ENCODE peak calls at places on chromosomes 11 and 22, in four cellular contexts. D is HepG2, B is K562, T is H1. G is an unnamed sample. For H3K9me3, the result is how much of the 10 kb centered on the place peaks cover.

GRCh38 chr11:1011320-1011698 is 25.2 kb downstream of the MUC6 start:
- DNase-seq in D (no peak), B (no peak), T (no peak), G (no peak)

GRCh38 chr11:80315263-80315662 is 874.4 kb upstream of the TENM4 start:
- DNase-seq in D (no peak), B (no peak), T (no peak), G (no peak)

GRCh38 chr22:24695958-24696511 is 78.5 kb downstream of the PIWIL3 start:
- DNase-seq in D (no peak), B (peak), T (peak), G (no peak)

GRCh38 chr11:66539526-66539925 is 6.3 kb downstream of the ZDHHC24 start:
- DNase-seq in D (no peak), B (no peak), T (no peak), G (no peak)

GRCh38 chr11:67700548-67701262 is 26.3 kb upstream of the ALDH3B2 start:
- DNase-seq in D (no peak), B (no peak), T (no peak), G (no peak)

GRCh38 chr11:76236092-76237026 is 30.1 kb upstream of the WNT11 start:
- DNase-seq in D (no peak), B (peak), T (peak), G (peak)

GRCh38 chr11:130631119-130631518 is 182.7 kb downstream of the ADAMTS15 start:
- DNase-seq in D (no peak), B (no peak), T (no peak), G (peak)

GRCh38 chr11:110031171-110031570 is 62.0 kb upstream of the ZC3H12C start:
- DNase-seq in D (no peak), B (no peak), T (no peak), G (no peak)

GRCh38 chr11:47572715-47573255 is 6.0 kb downstream of the KBTBD4 start:
- DNase-seq in D (no peak), B (no peak), T (no peak), G (no peak)

GRCh38 chr11:69101792-69102152 is 53.0 kb downstream of the TPCN2 start:
- DNase-seq in D (no peak), B (no peak), T (no peak), G (no peak)

GRCh38 chr22:49773531-49773930 is 54.1 kb downstream of the BRD1 start:
- DNase-seq in D (no peak), B (no peak), T (no peak), G (no peak)

GRCh38 chr22:39908737-39909136 is 7.9 kb downstream of the GRAP2 start:
- DNase-seq in D (no peak), B (peak), T (no peak), G (no peak)

GRCh38 chr11:65589444-65590239 is 6.0 kb downstream of the KCNK7 start:
- DNase-seq in D (no peak), B (peak), T (no peak), G (no peak)

GRCh38 chr11:121575250-121575962 is 122.6 kb upstream of the SORL1-AS1 start:
- DNase-seq in D (no peak), B (no peak), T (no peak), G (no peak)

GRCh38 chr11:9078113-9079041 is 13.0 kb downstream of the SCUBE2 start:
- DNase-seq in D (no peak), B (peak), T (peak), G (no peak)

GRCh38 chr11:27976262-27976661 is 131.7 kb downstream of the KIF18A start:
- DNase-seq in D (no peak), B (no peak), T (no peak), G (no peak)

GRCh38 chr11:88206746-88207145 is 31.5 kb upstream of the RAB38 start:
- DNase-seq in D (no peak), B (no peak), T (no peak), G (no peak)

GRCh38 chr22:47839586-47840245 is 1077.3 kb downstream of the TBC1D22A start:
- DNase-seq in D (no peak), B (no peak), T (no peak), G (no peak)

GRCh38 chr22:45997775-45998637 is 21.0 kb upstream of the WNT7B start:
- DNase-seq in D (no peak), B (no peak), T (no peak), G (no peak)

GRCh38 chr22:34696557-34696956 is 369.4 kb upstream of the ISX start:
- DNase-seq in D (no peak), B (peak), T (peak), G (no peak)

GRCh38 chr22:46106279-46107022 is 43.9 kb upstream of the PPARA start:
- DNase-seq in D (no peak), B (no peak), T (no peak), G (no peak)

GRCh38 chr11:70134490-70134889 is 56.4 kb downstream of the ANO1 start:
- DNase-seq in D (no peak), B (no peak), T (no peak), G (no peak)

GRCh38 chr11:61092908-61093763 is 9.2 kb upstream of the CD5 start:
- DNase-seq in D (no peak), B (no peak), T (no peak), G (no peak)

GRCh38 chr11:115912484-115912945 is 408.3 kb upstream of the CADM1 start:
- DNase-seq in D (no peak), B (no peak), T (no peak), G (no peak)

GRCh38 chr22:39496131-39496838 is 5.8 kb upstream of the MIEF1 start:
- DNase-seq in D (peak), B (peak), T (peak), G (peak)

GRCh38 chr11:39374963-39375698 is 2084.3 kb downstream of the LRRC4C start:
- DNase-seq in D (peak), B (peak), T (no peak), G (peak)

GRCh38 chr11:16049611-16050010 is 306.7 kb downstream of the SOX6 start:
- DNase-seq in D (no peak), B (no peak), T (no peak), G (no peak)

GRCh38 chr11:10492084-10492483 is 37.0 kb downstream of the AMPD3 start:
- DNase-seq in D (no peak), B (no peak), T (no peak), G (no peak)

GRCh38 chr11:119339581-119340334 is 925 bp downstream of the C1QTNF5 start:
- DNase-seq in D (peak), B (peak), T (peak), G (no peak)

GRCh38 chr11:113505541-113506375 is 30.6 kb upstream of the DRD2 start:
- DNase-seq in D (peak), B (no peak), T (no peak), G (no peak)

GRCh38 chr11:39817248-39817647 is 1642.2 kb downstream of the LRRC4C start:
- DNase-seq in D (no peak), B (no peak), T (no peak), G (no peak)

GRCh38 chr22:43501951-43502874 is 90.4 kb downstream of the MPPED1 start:
- DNase-seq in D (no peak), B (no peak), T (no peak), G (no peak)
- H3K9me3 ChIP-seq in D (under half), B (under half), T (under half), G (under half)

GRCh38 chr22:38452373-38453064 is 2.5 kb downstream of the KCNJ4 start:
- DNase-seq in D (no peak), B (no peak), T (no peak), G (no peak)
- TF ChIP-seq PHF8 in D (no peak), B (no peak), T (no peak), G (no peak)

GRCh38 chr11:126163779-126164178 is 47.7 kb downstream of the RPUSD4 start:
- DNase-seq in D (no peak), B (no peak), T (no peak), G (no peak)

GRCh38 chr11:126161146-126161458 is 50.3 kb downstream of the RPUSD4 start:
- DNase-seq in D (no peak), B (no peak), T (no peak), G (no peak)

GRCh38 chr11:126162286-126163030 is 49.0 kb downstream of the RPUSD4 start:
- DNase-seq in D (no peak), B (no peak), T (no peak), G (no peak)

GRCh38 chr11:126164781-126165180 is 46.7 kb downstream of the RPUSD4 start:
- DNase-seq in D (no peak), B (no peak), T (no peak), G (no peak)

GRCh38 chr11:126163074-126163700 is 48.3 kb downstream of the RPUSD4 start:
- DNase-seq in D (peak), B (no peak), T (no peak), G (peak)
- TF ChIP-seq JUN in D (no peak), B (no peak), T (no peak), G (no peak)

DNA sequence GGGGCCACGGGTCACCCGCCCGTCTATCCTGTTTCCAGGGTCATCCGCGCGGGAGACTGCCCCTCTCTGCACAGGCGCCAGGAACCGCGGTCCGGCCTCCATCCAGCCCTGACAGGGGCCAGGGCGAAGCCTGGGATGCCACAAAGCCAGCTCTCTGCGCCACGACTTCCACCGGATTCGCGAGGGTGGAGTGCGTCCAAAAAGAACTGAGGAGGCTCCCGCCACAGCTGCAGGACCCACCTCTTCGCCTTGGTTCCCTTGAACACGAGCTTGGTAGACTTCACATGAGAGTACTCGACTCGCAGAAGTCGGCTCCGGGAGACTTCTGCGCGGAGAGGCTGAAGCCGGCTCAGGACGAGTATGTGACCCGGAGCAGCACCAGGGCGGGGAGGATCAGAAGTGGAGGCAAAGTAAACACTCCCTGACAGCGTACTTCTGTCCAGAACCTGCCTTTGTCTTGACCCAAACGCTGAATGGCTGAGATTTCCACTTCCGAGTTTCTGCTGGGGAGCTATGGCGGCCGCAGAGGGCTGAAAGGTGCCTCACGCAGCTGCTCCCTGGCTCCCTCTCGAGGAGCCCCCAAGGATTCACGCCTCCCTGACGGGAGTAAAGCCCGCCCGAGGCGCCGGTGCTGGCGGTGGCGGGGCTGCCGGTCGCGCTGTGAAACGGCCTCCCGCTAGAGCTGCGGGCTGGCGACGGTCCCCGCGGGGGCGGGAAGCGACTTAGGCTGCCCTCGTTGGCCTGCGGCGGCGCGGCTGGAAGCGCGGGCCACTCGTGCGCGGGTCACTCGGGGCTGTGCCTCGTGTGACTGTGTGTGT is 4566.7 kb upstream of the OR11H1 start:
- DNase-seq in D (no peak), B (no peak), T (no peak), G (no peak)
- H3K9me3 ChIP-seq in D (half or more), B (under half), T (half or more), G (under half)

DNA sequence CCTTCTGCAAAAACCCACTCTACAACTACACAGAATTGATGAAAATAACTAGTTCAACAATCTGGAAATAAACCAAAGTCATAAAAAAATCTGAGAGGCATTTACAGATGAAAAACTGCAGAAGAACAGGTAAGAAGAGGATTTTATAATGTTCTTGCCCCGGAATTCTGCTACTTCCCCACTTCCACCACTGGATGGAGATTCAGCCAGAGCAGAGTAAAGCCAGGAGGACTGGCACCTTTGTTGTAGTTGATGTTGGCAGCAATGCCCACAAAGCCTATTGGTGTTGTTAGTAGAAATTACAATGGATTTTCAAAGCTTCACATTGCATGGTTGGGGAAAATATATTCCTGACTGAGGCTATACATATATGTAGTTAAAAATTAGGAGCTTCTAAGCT is 640.2 kb downstream of the LRRC4C start:
- DNase-seq in D (no peak), B (no peak), T (no peak), G (no peak)
- TF ChIP-seq PHF8 in D (no peak), B (no peak), T (no peak), G (no peak)

GRCh38 chr11:29214833-29215232 is 802.0 kb downstream of the KCNA4 start:
- DNase-seq in D (no peak), B (no peak), T (no peak), G (no peak)
- TF ChIP-seq JUN in D (no peak), B (no peak), T (no peak), G (no peak)

GRCh38 chr11:100639140-100639539 is 47.9 kb upstream of the ARHGAP42 start:
- DNase-seq in D (no peak), B (no peak), T (no peak), G (no peak)
- H3K9me3 ChIP-seq in D (under half), B (under half), T (under half), G (under half)

DNA sequence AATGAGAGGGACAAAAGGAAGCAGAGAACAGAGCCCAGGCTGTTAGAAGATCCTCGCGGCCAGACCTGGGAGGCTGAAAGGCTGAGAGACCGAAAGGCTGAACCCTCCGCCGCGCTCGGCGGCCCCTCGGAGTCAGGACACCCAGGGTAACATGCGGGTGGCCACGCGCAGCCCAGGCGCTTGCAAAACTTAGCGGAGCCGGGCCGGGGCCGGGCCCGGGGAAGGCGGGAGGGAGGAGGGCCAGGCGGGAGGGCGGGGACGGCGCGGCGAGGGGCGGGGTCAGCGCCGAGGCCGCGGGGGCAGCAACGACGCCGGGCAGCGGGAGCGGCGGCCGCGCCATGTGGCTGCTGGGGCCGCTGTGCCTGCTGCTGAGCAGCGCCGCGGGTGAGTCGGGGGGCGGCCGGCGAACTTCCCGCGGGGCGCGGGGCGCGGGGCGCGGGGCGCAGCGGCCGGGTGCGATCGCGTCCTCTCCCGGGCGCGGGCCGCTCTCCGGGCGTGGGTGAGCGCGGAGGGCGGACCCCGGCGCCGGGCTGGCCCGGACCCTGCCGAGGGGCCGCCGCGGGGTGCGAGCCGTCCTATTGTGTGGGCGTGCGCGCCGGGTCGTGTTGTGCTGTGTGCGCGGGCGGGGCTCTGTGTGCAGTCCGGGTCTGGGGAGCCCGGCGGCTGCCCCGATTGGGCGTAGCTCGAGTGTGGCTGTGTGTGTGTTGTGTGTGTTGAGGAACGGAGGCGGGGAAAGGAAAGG is at the start of gene LDLRAD3:
- DNase-seq in D (peak), B (peak), T (peak), G (peak)
- TF ChIP-seq PHF8 in D (no peak), B (peak), T (no peak), G (no peak)

GRCh38 chr22:30483169-30483568 is 11.4 kb upstream of the SEC14L3 start:
- DNase-seq in D (no peak), B (no peak), T (no peak), G (no peak)
- TF ChIP-seq JUN in D (no peak), B (no peak), T (no peak), G (no peak)